ENCODE peak calls at places on chromosomes 2 and 18, in seven cellular contexts. P, S, O, R, J, A and B are unnamed samples.

GRCh38 chr2:54657664-54658083 is 65.8 kb upstream of the EML6 start:
- DNase-seq in O (peak; percentile 73), S (no peak), P (no peak), R (peak; percentile 80), J (peak; percentile 18), A (peak; percentile 59), B (peak; percentile 65)

GRCh38 chr2:30208453-30208852 is 22.9 kb upstream of the LBH start:
- DNase-seq in A (peak; percentile 53), J (peak; percentile 59), O (peak; percentile 71), R (no peak), P (peak; percentile 70), S (no peak), B (peak; percentile 71)

GRCh38 chr2:31255911-31256571 is 22.1 kb downstream of the EHD3 start:
- DNase-seq in P (no peak), O (no peak), A (no peak), R (no peak), J (no peak), S (no peak), B (no peak)

GRCh38 chr2:127712999-127713398 is 11.7 kb downstream of the SFT2D3 start:
- DNase-seq in S (no peak), O (no peak), A (no peak), R (no peak), J (no peak), P (no peak), B (no peak)

GRCh38 chr18:33924576-33924975 is 300.1 kb downstream of the NOL4 start:
- DNase-seq in R (no peak), P (no peak), J (no peak), A (no peak), S (no peak), O (no peak), B (no peak)

GRCh38 chr2:37637122-37637875 is 34.1 kb downstream of the CDC42EP3 start:
- DNase-seq in S (no peak), P (no peak), J (no peak), A (no peak), R (no peak), O (no peak), B (no peak)

GRCh38 chr2:47310801-47311560 is 92.0 kb upstream of the MSH2 start:
- DNase-seq in R (peak; percentile 87), O (peak; percentile 59), J (no peak), P (no peak), S (peak; percentile 10), A (peak; percentile 55), B (peak; percentile 79)

GRCh38 chr2:71669058-71669456 is 215.7 kb downstream of the DYSF start:
- DNase-seq in A (no peak), R (peak; percentile 59), J (no peak), S (no peak), O (no peak), P (no peak), B (no peak)

GRCh38 chr2:201932511-201932910 is 101.1 kb upstream of the FZD7 start:
- DNase-seq in J (no peak), O (no peak), P (no peak), S (no peak), A (no peak), R (no peak), B (no peak)

DNA sequence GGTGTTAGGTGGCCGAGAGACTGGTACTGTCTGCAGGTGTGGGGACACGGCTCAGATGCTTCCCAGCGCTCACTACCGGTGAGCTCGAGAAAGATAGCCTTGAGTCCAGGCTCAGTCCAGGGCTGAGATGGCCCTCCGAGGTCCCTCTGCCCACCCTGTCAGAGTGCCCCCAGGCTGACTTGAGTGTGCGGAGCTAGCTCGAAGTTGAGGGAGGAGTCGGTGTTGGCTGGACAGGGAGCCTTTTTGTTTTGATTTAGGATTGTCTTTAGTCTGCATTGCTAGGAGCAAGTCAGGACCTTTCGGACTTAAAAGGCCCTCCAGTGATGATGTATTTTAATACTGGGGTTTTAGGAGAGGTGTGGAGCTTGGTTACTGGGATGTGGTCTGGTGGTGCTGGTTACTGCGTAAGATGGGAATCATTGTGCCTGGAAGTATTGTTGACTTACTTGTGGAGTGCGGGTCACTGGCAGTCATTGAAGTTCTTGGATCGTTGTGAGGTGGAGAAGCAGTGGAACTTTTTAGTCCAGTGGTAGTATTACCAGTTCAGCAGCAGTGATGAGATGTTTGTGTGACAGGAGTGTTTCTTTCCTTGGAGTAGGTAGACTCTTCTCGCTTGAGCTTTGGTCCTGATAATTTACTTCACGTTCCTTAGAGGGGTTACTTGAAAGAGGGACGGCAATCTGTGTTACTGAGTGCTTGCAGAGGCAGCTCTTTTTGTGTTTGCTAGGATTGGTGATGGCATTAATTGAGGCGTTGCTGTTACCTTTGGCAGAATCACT is 624 bp downstream of the KIAA1328 start:
- DNase-seq in P (no peak), O (no peak), R (no peak), A (no peak), S (no peak), J (no peak), B (peak; percentile 19)
- H3K36me3 ChIP-seq in P (no peaks in the 10 kb centered on the region), O (no peaks in the 10 kb centered on the region), R (no peaks in the 10 kb centered on the region), A (no peaks in the 10 kb centered on the region), S (no peaks in the 10 kb centered on the region), J (peaks cover 18% of the 10 kb centered on the region), B (no peaks in the 10 kb centered on the region)

GRCh38 chr18:48828713-48829442 is 121.9 kb downstream of the SMAD7 start:
- DNase-seq in O (no peak), A (no peak), P (peak; percentile 57), S (no peak), R (peak; percentile 66), J (no peak), B (peak; percentile 22)

GRCh38 chr18:48826271-48826670 is 124.5 kb downstream of the SMAD7 start:
- DNase-seq in S (no peak), O (no peak), J (no peak), R (peak; percentile 45), A (no peak), P (no peak), B (no peak)

GRCh38 chr18:48828201-48828580 is 122.6 kb downstream of the SMAD7 start:
- DNase-seq in O (no peak), A (no peak), J (no peak), S (no peak), R (no peak), P (no peak), B (no peak)

GRCh38 chr18:48826806-48827205 is 124.0 kb downstream of the SMAD7 start:
- DNase-seq in O (no peak), R (peak; percentile 58), A (no peak), P (no peak), J (no peak), S (no peak), B (peak; percentile 21)

GRCh38 chr18:48827321-48828200 is 123.2 kb downstream of the SMAD7 start:
- DNase-seq in O (no peak), P (no peak), J (peak; percentile 55), R (peak; percentile 55), A (no peak), S (no peak), B (peak; percentile 61)
- H3K27ac ChIP-seq in O (no peak overlapping the region), P (no peak overlapping the region), J (peak overlapping the region; percentile 70), R (no peak overlapping the region), A (peak overlapping the region; percentile 82), S (peak overlapping the region; percentile 83), B (peak overlapping the region; percentile 87)

GRCh38 chr2:160169401-160169918 is 30.6 kb downstream of the ITGB6 start:
- DNase-seq in P (no peak), O (no peak), R (no peak), S (no peak), A (no peak), J (no peak), B (no peak)
- H3K36me3 ChIP-seq in P (no peaks in the 10 kb centered on the region), O (peaks cover 2% of the 10 kb centered on the region), R (no peaks in the 10 kb centered on the region), S (no peaks in the 10 kb centered on the region), A (no peaks in the 10 kb centered on the region), J (no peaks in the 10 kb centered on the region), B (no peaks in the 10 kb centered on the region)

DNA sequence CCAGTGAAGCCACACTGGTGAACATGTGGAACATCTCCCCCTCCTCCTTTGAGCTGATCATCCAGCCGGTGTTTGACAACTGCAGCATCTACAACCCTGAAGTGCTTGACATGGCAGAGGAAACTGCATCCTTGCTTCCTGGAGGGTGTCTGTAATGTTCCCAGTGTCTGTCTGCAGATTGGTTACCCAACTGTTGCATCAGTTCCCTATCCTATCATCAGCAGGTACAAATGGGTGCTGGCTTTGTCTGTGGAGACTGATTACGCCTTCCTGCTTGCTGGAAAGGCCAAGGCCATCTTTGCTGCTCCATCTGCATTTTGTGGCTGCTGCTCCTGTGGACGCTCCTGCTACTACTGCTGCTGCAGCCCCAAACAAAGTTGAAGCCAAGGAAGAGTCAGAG is 83.5 kb downstream of the SKA1 start:
- DNase-seq in A (no peak), O (no peak), J (no peak), S (no peak), R (no peak), P (no peak), B (no peak)
- H3K27ac ChIP-seq in A (no peak overlapping the region), O (no peak overlapping the region), J (no peak overlapping the region), S (no peak overlapping the region), R (no peak overlapping the region), P (no peak overlapping the region), B (no peak overlapping the region)

DNA sequence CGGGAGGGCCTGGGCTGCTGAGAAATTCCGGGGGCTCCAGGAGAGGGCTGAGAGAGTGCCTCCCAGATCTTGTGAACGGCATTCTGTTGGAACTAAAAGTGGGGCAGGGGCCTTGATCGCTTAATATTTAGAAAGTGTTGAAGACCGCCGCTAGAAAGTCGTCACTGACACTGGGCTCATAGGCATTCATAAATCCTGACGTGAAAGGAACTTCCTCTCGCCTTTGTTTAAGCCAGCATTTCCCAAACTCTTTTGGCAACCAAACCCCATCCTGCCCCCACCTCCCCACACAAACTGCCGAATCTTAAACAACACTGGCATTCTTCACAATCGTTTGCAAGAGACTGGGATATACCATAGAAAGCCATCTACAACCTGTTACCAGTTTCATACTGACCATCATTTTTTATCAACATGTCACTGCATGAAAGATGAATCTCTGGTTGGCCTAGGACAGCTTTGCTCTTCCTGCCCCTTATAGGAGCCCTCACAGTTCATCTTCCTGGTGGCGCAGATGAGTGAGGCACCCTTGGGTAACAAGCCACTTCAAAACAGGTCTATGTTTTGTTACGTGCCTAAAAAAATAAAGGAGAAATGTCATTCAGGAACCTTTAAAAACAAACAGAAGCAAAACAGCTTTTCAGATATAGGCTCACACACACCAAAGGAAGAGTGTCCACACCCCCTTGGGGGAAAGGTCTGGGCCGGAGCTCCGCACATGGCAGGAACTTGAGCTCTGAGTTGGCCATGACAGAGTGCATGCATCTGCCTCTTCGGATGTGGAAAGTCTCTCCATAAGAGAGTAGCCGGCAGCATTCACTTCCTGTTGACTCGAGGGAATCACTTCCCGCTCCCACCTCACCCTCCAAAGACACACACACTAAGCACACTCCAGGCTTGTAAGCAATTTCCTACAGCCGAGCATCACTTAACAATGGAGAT is 13.0 kb downstream of the MTERF4 start:
- DNase-seq in P (no peak), A (no peak), R (no peak), S (no peak), O (no peak), J (no peak), B (no peak)
- H3K36me3 ChIP-seq in P (no peaks in the 10 kb centered on the region), A (peaks cover 82% of the 10 kb centered on the region), R (peaks cover 80% of the 10 kb centered on the region), S (peaks cover 62% of the 10 kb centered on the region), O (peaks cover 23% of the 10 kb centered on the region), J (peaks cover 90% of the 10 kb centered on the region), B (peaks cover 40% of the 10 kb centered on the region)

DNA sequence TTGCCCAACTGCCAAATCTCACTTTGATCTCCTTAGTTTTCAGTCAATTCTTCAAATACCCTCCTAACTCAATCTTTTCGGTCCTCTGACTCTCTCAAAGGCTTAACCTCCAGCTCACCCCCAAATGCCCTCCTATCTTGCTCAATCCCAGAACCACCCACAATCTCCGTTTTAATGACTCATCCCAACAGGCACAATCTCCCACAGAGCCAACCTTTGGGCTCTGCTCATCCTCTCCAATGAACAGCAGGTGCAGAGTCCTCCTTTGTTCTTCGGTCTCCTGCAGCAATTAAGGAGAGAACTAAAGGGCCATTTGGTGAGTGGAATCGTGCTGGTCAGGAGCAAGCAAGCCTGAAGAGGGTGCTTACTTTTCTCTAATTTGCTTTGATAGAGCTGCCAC is 366.1 kb upstream of the CRIM1 start:
- DNase-seq in O (no peak), J (peak; percentile 46), A (no peak), R (no peak), S (no peak), P (no peak), B (no peak)
- H3K27ac ChIP-seq in O (no peak overlapping the region), J (no peak overlapping the region), A (no peak overlapping the region), R (no peak overlapping the region), S (no peak overlapping the region), P (no peak overlapping the region), B (no peak overlapping the region)

GRCh38 chr2:86776532-86776931 is 14.2 kb downstream of the CD8A start:
- DNase-seq in S (no peak), A (no peak), P (no peak), R (no peak), J (no peak), O (no peak), B (no peak)
- H3K36me3 ChIP-seq in S (peaks cover 19% of the 10 kb centered on the region), A (peaks cover 47% of the 10 kb centered on the region), P (no peaks in the 10 kb centered on the region), R (peaks cover 42% of the 10 kb centered on the region), J (peaks cover 57% of the 10 kb centered on the region), O (peaks cover 10% of the 10 kb centered on the region), B (no peaks in the 10 kb centered on the region)